ENCODE peak calls at places on chromosomes 11 and 22, in five cellular contexts. Z is cardiac fibroblast, R is fibroblast of the aortic adventitia, Q is stomach, N is cardiac muscle cell. J is an unnamed sample.
A peak's percentile ranks its signal among the peaks of the same experiment; 100 is the strongest.

GRCh38 chr11:131982154-131982553 is 611.7 kb downstream of the NTM start:
- DNase-seq in Z (no peak), R (no peak), Q (no peak), N (no peak), J (no peak)

GRCh38 chr11:98862169-98862568 is 158.6 kb upstream of the CNTN5 start:
- DNase-seq in Z (no peak), R (no peak), Q (no peak), N (no peak), J (no peak)

GRCh38 chr22:38754247-38755154 is 1.3 kb downstream of the SUN2 start:
- DNase-seq in Z (peak; percentile 84), R (peak; percentile 83), Q (peak; percentile 92), N (peak; percentile 78), J (no peak)

GRCh38 chr22:36562261-36562835 is 33.4 kb upstream of the EIF3D start:
- DNase-seq in Z (peak; percentile 42), R (peak; percentile 47), Q (peak; percentile 38), N (peak; percentile 41), J (no peak)

GRCh38 chr22:29587938-29588699 is 7.2 kb upstream of the NIPSNAP1 start:
- DNase-seq in Z (peak; percentile 83), R (peak; percentile 91), Q (no peak), N (peak; percentile 78), J (peak; percentile 63)

GRCh38 chr11:92978226-92979111 is 9.0 kb downstream of the MTNR1B start:
- DNase-seq in Z (peak; percentile 10), R (no peak), Q (peak; percentile 67), N (no peak), J (no peak)

GRCh38 chr11:35590412-35590811 is 27.8 kb upstream of the FJX1 start:
- DNase-seq in Z (peak; percentile 21), R (peak; percentile 60), Q (no peak), N (no peak), J (no peak)

GRCh38 chr11:119091083-119091650 is 6.5 kb downstream of the HMBS start:
- DNase-seq in Z (peak; percentile 27), R (peak; percentile 32), Q (no peak), N (no peak), J (no peak)

GRCh38 chr11:56948991-56949390 is 39.7 kb upstream of the OR5AK2 start:
- DNase-seq in Z (no peak), R (no peak), Q (no peak), N (no peak), J (no peak)

GRCh38 chr11:41201156-41201555 is 258.3 kb downstream of the LRRC4C start:
- DNase-seq in Z (peak; percentile 3), R (no peak), Q (peak; percentile 26), N (peak; percentile 19), J (no peak)

GRCh38 chr11:9972917-9973504 is 309.1 kb downstream of the SWAP70 start:
- DNase-seq in Z (peak; percentile 80), R (peak; percentile 78), Q (no peak), N (peak; percentile 78), J (no peak)

GRCh38 chr22:37427128-37427710 is at the start of gene ELFN2:
- DNase-seq in Z (peak; percentile 36), R (no peak), Q (peak; percentile 43), N (peak; percentile 54), J (no peak)

GRCh38 chr11:80837051-80837450 is 1396.2 kb upstream of the TENM4 start:
- DNase-seq in Z (no peak), R (no peak), Q (no peak), N (no peak), J (no peak)
- H3K4me3 ChIP-seq in Z (no peak overlapping the region), R (no peak overlapping the region), Q (no peak overlapping the region), N (no peak overlapping the region), J (no peak overlapping the region)

GRCh38 chr22:40200795-40201194 is 23.1 kb downstream of the TNRC6B start:
- DNase-seq in Z (no peak), R (no peak), Q (no peak), N (peak; percentile 29), J (no peak)
- TF ChIP-seq CTCF in Z (no peak), R (no peak), Q (no peak), N (no peak), J (no peak)

GRCh38 chr11:63177872-63178271 is 33.9 kb upstream of the SLC22A24 start:
- DNase-seq in Z (no peak), R (no peak), Q (no peak), N (no peak), J (no peak)
- H3K4me3 ChIP-seq in Z (no peak overlapping the region), R (no peak overlapping the region), Q (no peak overlapping the region), N (no peak overlapping the region), J (no peak overlapping the region)

DNA sequence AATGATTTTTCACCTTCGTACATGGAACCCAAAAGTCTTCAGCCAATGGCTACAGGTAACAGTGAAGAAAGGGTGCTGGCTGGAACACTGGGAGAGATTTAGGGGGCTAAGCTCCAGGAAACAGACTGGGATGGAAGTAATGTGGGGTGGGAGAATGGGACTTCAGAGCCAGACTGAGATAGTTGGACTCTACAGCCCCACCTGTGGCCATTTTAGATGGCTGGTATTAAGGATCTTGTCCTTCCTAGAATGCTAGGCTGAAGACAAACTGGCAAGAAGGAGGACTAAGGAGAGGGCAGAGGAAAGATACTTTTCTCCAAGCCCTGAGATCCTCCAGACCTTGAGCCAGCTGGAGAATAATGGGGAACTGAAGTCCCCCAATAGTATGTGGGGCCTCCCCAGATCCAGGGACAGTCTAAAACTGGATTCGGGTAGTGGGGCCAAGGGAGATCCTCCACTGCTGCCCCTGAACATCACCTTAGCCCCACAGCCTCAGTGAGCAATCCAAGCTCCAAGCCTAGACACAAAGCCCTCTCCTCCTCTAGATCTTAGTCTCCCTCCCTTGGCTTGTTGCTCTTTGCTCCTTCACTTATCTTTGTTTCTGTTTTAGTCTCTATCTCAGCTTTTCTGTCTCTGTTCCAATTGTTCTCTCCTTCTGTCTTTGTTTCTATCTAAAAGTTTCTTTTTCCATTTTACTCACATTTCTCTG is 16.1 kb upstream of the RRAS2 start:
- DNase-seq in Z (no peak), R (no peak), Q (no peak), N (no peak), J (no peak)
- TF ChIP-seq CTCF in Z (no peak), R (peak; percentile 6), Q (no peak), N (peak; percentile 12), J (no peak)

GRCh38 chr11:112288021-112288420 is 27.4 kb upstream of the PLET1 start:
- DNase-seq in Z (no peak), R (no peak), Q (no peak), N (no peak), J (no peak)
- H3K4me3 ChIP-seq in Z (no peak overlapping the region), R (no peak overlapping the region), Q (no peak overlapping the region), N (no peak overlapping the region), J (no peak overlapping the region)

DNA sequence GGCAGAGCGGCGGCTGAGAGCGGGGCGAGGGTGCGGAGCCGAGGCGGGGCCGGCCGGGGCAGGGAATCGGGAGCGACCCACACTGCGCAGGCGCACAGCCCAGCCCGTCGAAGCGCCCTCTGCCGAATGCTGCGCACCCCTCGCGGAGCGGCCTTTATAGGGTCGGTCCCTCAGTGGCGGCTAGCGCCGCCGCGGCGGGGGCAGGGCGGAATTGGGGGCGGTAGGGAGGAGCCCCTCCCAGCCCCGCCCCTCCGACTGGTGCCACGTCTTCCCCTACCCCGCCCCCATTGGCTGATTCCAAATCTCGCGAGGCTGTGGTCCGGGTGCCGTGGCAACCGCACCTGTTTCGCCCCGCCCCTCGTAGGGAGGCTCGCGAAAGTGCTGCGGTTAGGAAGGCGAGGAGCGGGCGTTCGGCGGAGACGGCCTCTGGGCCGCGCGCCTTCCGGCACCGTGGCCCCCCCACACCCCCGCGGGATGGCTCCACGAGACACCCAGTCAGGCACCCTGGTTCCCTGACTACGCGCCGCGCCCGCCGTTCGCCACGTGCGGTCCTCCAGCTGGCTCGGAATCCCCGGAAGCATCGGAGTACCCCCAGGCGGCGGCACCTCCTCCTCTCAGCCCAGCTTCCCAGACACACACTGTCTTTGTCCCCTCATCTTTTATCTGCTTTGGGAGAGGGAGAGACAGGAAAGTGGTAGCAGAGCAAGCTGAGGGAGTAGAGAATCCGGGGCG is at the start of gene EHD1:
- DNase-seq in Z (peak; percentile 98), R (peak; percentile 96), Q (peak; percentile 99), N (peak; percentile 99), J (peak; percentile 66)
- TF ChIP-seq CTCF in Z (peak; percentile 41), R (peak; percentile 57), Q (peak; percentile 23), N (peak; percentile 68), J (peak; percentile 85)

DNA sequence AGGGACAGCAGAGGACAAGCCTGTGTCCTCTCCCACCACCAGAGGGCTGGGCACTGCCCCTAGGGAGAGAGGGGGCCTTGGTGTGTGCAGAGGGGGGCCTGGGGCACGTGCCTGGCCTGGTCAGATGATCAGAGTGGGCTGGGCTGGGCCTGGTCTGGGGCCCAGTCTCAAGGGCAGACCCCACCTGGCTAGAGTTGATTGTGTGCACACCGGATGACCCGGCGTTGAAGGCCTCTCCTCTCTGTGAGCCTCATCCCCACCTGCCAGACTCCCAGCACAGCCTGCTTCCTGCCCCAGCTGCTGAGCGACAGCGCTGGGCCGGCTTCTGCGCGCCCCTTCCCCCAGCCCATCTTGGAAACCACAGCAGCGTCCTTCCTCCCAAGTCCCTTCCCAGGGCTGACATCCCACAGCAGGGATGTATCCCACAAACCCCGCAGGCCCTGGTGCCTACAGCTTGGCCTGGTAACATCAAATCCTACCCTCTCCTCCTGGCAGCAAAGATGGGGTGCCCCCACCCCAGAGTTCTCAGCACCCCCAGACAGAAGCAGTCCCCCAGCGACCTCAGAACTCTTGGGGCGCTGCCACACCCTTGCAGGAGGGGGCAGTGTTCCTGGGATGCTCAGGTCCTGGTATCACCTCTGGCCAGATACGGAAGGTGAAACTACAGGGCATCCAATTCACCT is 11.1 kb upstream of the TSSC4 start:
- DNase-seq in Z (no peak), R (no peak), Q (no peak), N (no peak), J (no peak)
- H3K4me3 ChIP-seq in Z (no peak overlapping the region), R (no peak overlapping the region), Q (no peak overlapping the region), N (no peak overlapping the region), J (no peak overlapping the region)